ENCODE peak calls at places on chromosomes 12 and 14, in five cellular contexts. B is spleen, G is progenitor cell of endocrine pancreas, M is lower leg skin, I is astrocyte of the cerebellum. Z is an unnamed sample.

GRCh38 chr12:116319851-116320621 is 42.5 kb upstream of the MED13L start:
- DNase-seq in G (no peak), I (peak; percentile 92), M (peak; percentile 89), B (no peak), Z (peak; percentile 94)

GRCh38 chr12:48813464-48814312 is 4.6 kb upstream of the CACNB3 start:
- DNase-seq in M (no peak), B (no peak), I (peak; percentile 34), G (no peak), Z (no peak)

GRCh38 chr14:56812364-56813103 is 2.3 kb upstream of the OTX2 start:
- DNase-seq in I (no peak), B (no peak), M (no peak), G (no peak), Z (no peak)

GRCh38 chr12:126385785-126386184 is 1320.5 kb downstream of the AACS start:
- DNase-seq in I (no peak), B (no peak), G (no peak), M (no peak), Z (peak; percentile 56)

GRCh38 chr14:50599700-50600444 is 39.9 kb downstream of the ATL1 start:
- DNase-seq in I (peak; percentile 35), M (no peak), B (no peak), G (no peak), Z (no peak)

GRCh38 chr12:14995583-14996425 is 23.0 kb downstream of the PDE6H start:
- DNase-seq in G (no peak), I (peak; percentile 67), M (no peak), B (no peak), Z (peak; percentile 37)

GRCh38 chr12:139585-139984 is 73.0 kb downstream of the IQSEC3 start:
- DNase-seq in B (no peak), I (no peak), M (no peak), G (no peak), Z (no peak)

GRCh38 chr14:55915464-55915863 is 202.7 kb upstream of the PELI2 start:
- DNase-seq in B (no peak), M (no peak), G (no peak), I (peak; percentile 76), Z (no peak)

GRCh38 chr12:120466560-120467315 is 2.8 kb downstream of the SRSF9 start:
- DNase-seq in I (no peak), G (peak; percentile 18), B (no peak), M (no peak), Z (no peak)

GRCh38 chr14:102901633-102902032 is 20.8 kb upstream of the AMN start:
- DNase-seq in I (no peak), G (no peak), B (peak; percentile 91), M (no peak), Z (no peak)

GRCh38 chr14:52025310-52025709 is 36.0 kb downstream of the RTRAF start:
- DNase-seq in B (no peak), I (peak; percentile 81), M (no peak), G (no peak), Z (peak; percentile 70)

GRCh38 chr12:132077322-132078100 is 66.6 kb downstream of the DDX51 start:
- DNase-seq in M (peak; percentile 69), G (no peak), B (no peak), I (no peak), Z (no peak)

GRCh38 chr12:54460317-54460935 is 13.0 kb downstream of the GTSF1 start:
- DNase-seq in I (no peak), G (no peak), B (no peak), M (no peak), Z (no peak)

GRCh38 chr12:1668833-1669543 is 21.9 kb upstream of the ADIPOR2 start:
- DNase-seq in M (peak; percentile 82), I (no peak), G (no peak), B (no peak), Z (no peak)

GRCh38 chr12:118326971-118327370 is 45.7 kb downstream of the TAOK3 start:
- DNase-seq in M (no peak), G (no peak), I (no peak), B (no peak), Z (peak; percentile 10)

GRCh38 chr14:21455592-21455911 is 371 bp downstream of the CHD8 start:
- DNase-seq in G (no peak), I (no peak), M (no peak), B (no peak), Z (no peak)

GRCh38 chr12:62522984-62523383 is 56.4 kb downstream of the MON2 start:
- DNase-seq in I (no peak), B (no peak), G (no peak), M (no peak), Z (no peak)

GRCh38 chr14:52119030-52119429 is 50.2 kb upstream of the NID2 start:
- DNase-seq in G (no peak), B (no peak), M (no peak), I (no peak), Z (no peak)

GRCh38 chr14:94113908-94114588 is 3.5 kb downstream of the IFI27 start:
- DNase-seq in M (peak; percentile 49), B (no peak), I (no peak), G (no peak), Z (no peak)

GRCh38 chr12:4775936-4776335 is 55.7 kb downstream of the GALNT8 start:
- DNase-seq in G (no peak), B (no peak), M (no peak), I (no peak), Z (no peak)

GRCh38 chr14:65260786-65261185 is 151.7 kb upstream of the FUT8 start:
- DNase-seq in I (no peak), B (no peak), M (no peak), G (no peak), Z (peak; percentile 65)

GRCh38 chr14:104721704-104722431 is 2.2 kb upstream of the ADSS1 start:
- DNase-seq in B (no peak), I (no peak), M (no peak), G (no peak), Z (no peak)

GRCh38 chr14:72060917-72061316 is 128.7 kb downstream of the RGS6 start:
- DNase-seq in G (no peak), I (no peak), M (no peak), B (no peak), Z (no peak)

GRCh38 chr12:125633686-125634085 is 568.5 kb downstream of the AACS start:
- DNase-seq in G (no peak), I (no peak), M (no peak), B (no peak), Z (no peak)

GRCh38 chr14:69378274-69378673 is 19.8 kb downstream of the ERH start:
- DNase-seq in B (no peak), I (no peak), G (no peak), M (no peak), Z (no peak)

GRCh38 chr14:100737526-100737925 is 10.8 kb downstream of the DLK1 start:
- DNase-seq in M (peak; percentile 60), B (peak; percentile 62), I (no peak), G (no peak), Z (no peak)

GRCh38 chr12:51891843-51892242 is 3.9 kb downstream of the ANKRD33 start:
- DNase-seq in M (no peak), B (no peak), I (no peak), G (no peak), Z (no peak)

GRCh38 chr12:51888316-51889215 is 663 bp downstream of the ANKRD33 start:
- DNase-seq in G (no peak), I (no peak), M (peak; percentile 58), B (no peak), Z (no peak)

GRCh38 chr12:51889216-51890134 is 1.6 kb downstream of the ANKRD33 start:
- DNase-seq in M (peak; percentile 79), I (no peak), B (no peak), G (no peak), Z (no peak)

GRCh38 chr12:51890511-51891171 is 2.7 kb downstream of the ANKRD33 start:
- DNase-seq in G (no peak), B (no peak), M (peak; percentile 81), I (no peak), Z (no peak)

DNA sequence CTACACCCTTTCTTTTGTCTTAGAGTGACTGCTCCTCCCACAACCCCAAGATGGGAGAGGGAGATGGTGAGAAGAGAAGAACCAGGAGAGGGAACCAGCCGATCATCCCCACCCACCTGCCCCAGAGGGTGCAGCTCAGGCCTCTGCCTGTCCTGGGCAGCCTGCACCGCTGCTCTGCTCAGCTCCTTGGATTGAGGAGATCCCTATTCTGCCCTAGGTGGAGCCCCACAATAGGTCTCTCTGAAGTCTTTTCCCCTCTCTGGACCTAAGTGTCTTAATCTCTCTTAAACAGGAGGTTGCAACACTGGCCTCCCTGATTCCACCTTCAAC is 2.2 kb downstream of the ANKRD33 start:
- DNase-seq in B (no peak), G (no peak), M (peak; percentile 58), I (no peak), Z (no peak)
- TF ChIP-seq CTCF in B (no peak), G (no peak), M (no peak), I (no peak), Z (no peak)

DNA sequence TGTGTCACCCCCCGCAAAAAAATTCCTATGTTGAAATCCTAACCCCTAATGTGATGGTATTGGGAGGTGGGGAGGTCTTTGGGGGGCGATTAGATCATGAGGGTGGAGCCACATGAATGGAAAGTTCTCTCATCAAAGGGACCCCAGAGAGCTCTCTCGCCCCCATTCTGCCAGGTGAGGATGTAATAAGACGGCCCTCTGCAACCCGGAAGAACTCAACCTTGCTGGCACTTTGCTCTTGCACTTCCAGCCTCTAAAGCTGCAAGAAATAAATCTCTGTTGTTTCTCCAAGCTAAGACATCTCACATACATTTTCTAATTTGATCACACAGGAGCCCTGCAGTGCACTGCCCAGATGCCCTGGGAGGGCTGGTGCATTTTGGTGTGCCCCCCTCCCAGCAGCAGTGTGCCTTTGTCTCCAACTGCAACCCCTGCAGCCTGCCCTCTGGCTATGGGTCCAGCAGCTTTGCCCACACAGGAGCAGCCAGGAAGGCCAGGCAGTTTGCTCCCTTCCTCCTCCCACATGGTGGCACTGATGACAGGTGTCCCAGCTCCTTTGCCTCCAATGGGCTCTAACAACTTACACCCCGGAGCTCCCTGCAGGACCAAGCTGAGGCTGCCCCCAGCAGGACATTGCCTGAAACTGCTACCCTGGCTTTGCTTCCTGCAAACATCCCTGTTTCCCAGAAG is 59.3 kb downstream of the C14orf132 start:
- DNase-seq in G (peak; percentile 22), B (no peak), M (peak; percentile 84), I (peak; percentile 26), Z (no peak)
- TF ChIP-seq CTCF in G (peak; percentile 61), B (peak; percentile 30), M (no peak), I (peak; percentile 87), Z (peak; percentile 89)

DNA sequence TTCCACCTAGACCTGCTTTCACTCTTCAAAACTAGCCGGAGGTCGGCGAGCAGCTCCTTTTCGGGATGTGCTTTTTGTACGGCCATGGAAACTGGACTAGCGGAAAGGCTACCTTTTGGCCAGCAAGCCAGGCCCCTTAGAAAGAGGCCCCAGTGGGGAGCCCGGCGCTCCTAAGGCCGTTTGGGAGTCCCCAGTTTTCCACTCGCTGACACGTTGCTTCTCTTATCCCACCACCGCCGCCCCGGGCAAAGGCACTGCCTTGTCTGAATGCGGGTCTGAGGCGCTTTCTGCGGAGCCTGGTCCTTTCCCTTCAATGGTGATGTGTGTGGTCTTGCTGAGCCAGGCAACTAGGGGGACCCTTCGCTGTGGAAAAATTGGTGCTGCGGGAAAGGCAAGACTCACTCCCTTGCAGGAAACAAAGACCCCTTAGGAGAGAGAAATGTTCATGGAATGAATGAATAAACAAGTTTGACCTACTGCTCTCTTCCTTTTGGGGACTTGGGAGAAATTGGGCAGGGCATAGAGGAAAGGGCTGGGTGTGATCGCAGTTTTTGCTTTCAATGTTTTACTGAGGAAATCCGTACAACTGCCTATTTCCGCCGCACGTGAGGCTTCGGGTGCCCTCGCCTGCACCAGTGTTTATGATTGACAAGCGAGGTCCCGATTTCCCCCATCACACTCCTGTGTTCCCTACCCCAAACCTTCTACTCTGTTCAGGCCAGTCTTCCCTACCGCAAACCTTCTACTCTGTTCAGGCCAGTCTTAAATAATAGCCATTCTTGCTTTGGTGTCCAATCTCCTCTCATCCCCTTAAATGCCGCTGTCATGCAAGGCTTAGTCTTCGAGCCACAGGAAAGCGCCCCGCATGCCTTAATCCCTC is 970 bp upstream of the SLC38A2 start:
- DNase-seq in G (peak; percentile 51), I (no peak), M (peak; percentile 92), B (peak; percentile 91), Z (no peak)
- TF ChIP-seq CTCF in G (peak; percentile 31), I (peak; percentile 29), M (no peak), B (no peak), Z (peak; percentile 21)

GRCh38 chr12:6829532-6830220 is 1.5 kb downstream of the P3H3 start:
- DNase-seq in G (no peak), I (no peak), B (no peak), M (peak; percentile 87), Z (no peak)
- TF ChIP-seq CTCF in G (peak; percentile 32), I (peak; percentile 42), B (no peak), M (no peak), Z (no peak)

Z was measured in AG09319.